ENCODE peak calls at places on chromosomes 12 and 14, in four cellular contexts. P, W, V and Q are unnamed samples.
A peak's percentile ranks its signal among the peaks of the same experiment; 100 is the strongest.

GRCh38 chr14:89489796-89490506 is 72.9 kb upstream of the FOXN3 start:
- DNase-seq in P (no peak), W (no peak), V (no peak), Q (peak; percentile 54)

GRCh38 chr12:94099191-94099983 is 49.0 kb upstream of the PLXNC1 start:
- DNase-seq in P (peak; percentile 8), W (no peak), V (no peak), Q (no peak)

GRCh38 chr14:71725802-71726638 is 206.2 kb upstream of the RGS6 start:
- DNase-seq in P (no peak), W (no peak), V (no peak), Q (peak; percentile 95)

GRCh38 chr14:80602931-80603330 is 338.6 kb downstream of the CEP128 start:
- DNase-seq in P (no peak), W (no peak), V (no peak), Q (no peak)

GRCh38 chr12:118553856-118554504 is 177.6 kb downstream of the SUDS3 start:
- DNase-seq in P (no peak), W (no peak), V (no peak), Q (no peak)

GRCh38 chr12:50620050-50620974 is 115.5 kb downstream of the DIP2B start:
- DNase-seq in P (no peak), W (peak; percentile 57), V (no peak), Q (peak; percentile 94)

GRCh38 chr12:132450391-132451171 is 39.4 kb upstream of the FBRSL1 start:
- DNase-seq in P (no peak), W (no peak), V (no peak), Q (no peak)

GRCh38 chr12:95788637-95789036 is 1.9 kb downstream of the NTN4 start:
- DNase-seq in P (peak; percentile 77), W (no peak), V (no peak), Q (peak; percentile 62)

GRCh38 chr12:132806857-132807256 is 21.8 kb downstream of the GOLGA3 start:
- DNase-seq in P (no peak), W (no peak), V (no peak), Q (peak; percentile 15)

GRCh38 chr12:50589650-50590435 is 85.1 kb downstream of the DIP2B start:
- DNase-seq in P (peak; percentile 63), W (no peak), V (no peak), Q (peak; percentile 91)

GRCh38 chr12:51863921-51864700 is 15.6 kb upstream of the FIGNL2 start:
- DNase-seq in P (no peak), W (peak; percentile 86), V (peak; percentile 35), Q (peak; percentile 27)

GRCh38 chr12:23028158-23028802 is 403.3 kb downstream of the ETNK1 start:
- DNase-seq in P (no peak), W (no peak), V (no peak), Q (no peak)

GRCh38 chr12:65335021-65335714 is 56.7 kb downstream of the MSRB3 start:
- DNase-seq in P (peak; percentile 40), W (no peak), V (peak; percentile 86), Q (peak; percentile 85)

GRCh38 chr12:13179159-13180074 is 17.1 kb upstream of the EMP1 start:
- DNase-seq in P (no peak), W (peak; percentile 81), V (no peak), Q (peak; percentile 86)

GRCh38 chr12:29216266-29216665 is 67.2 kb downstream of the FAR2 start:
- DNase-seq in P (no peak), W (no peak), V (no peak), Q (no peak)

GRCh38 chr12:109433618-109434017 is 43.5 kb downstream of the KCTD10 start:
- DNase-seq in P (no peak), W (peak; percentile 30), V (no peak), Q (peak; percentile 29)

GRCh38 chr12:57866308-57867019 is 19.9 kb upstream of the CTDSP2 start:
- DNase-seq in P (no peak), W (no peak), V (no peak), Q (no peak)

GRCh38 chr12:49389092-49389703 is 21.9 kb downstream of the SPATS2 start:
- DNase-seq in P (no peak), W (peak; percentile 11), V (no peak), Q (no peak)

GRCh38 chr12:46549527-46550265 is 177.1 kb upstream of the SLC38A2 start:
- DNase-seq in P (peak; percentile 61), W (no peak), V (no peak), Q (peak; percentile 90)

GRCh38 chr12:24922109-24922508 is 26.8 kb downstream of the BCAT1 start:
- DNase-seq in P (peak; percentile 56), W (no peak), V (no peak), Q (no peak)

GRCh38 chr12:84034891-84035290 is 877.7 kb downstream of the SLC6A15 start:
- DNase-seq in P (no peak), W (no peak), V (no peak), Q (no peak)

GRCh38 chr14:97458302-97459137 is 661.3 kb downstream of the VRK1 start:
- DNase-seq in P (no peak), W (peak; percentile 21), V (no peak), Q (no peak)

GRCh38 chr12:129607293-129607692 is 296.5 kb downstream of the TMEM132D start:
- DNase-seq in P (no peak), W (peak; percentile 5), V (no peak), Q (no peak)

GRCh38 chr12:42744539-42745156 is 155.1 kb upstream of the PRICKLE1 start:
- DNase-seq in P (no peak), W (no peak), V (no peak), Q (peak; percentile 63)

GRCh38 chr12:2925322-2925995 is 33.7 kb upstream of the TEAD4 start:
- DNase-seq in P (no peak), W (no peak), V (no peak), Q (peak; percentile 68)

GRCh38 chr12:116303929-116304328 is 26.4 kb upstream of the MED13L start:
- DNase-seq in P (no peak), W (no peak), V (no peak), Q (peak; percentile 74)

GRCh38 chr14:59150990-59151389 is 37.5 kb upstream of the DAAM1 start:
- DNase-seq in P (no peak), W (no peak), V (no peak), Q (no peak)

GRCh38 chr14:20179880-20180279 is 10.8 kb upstream of the OR11G2 start:
- DNase-seq in P (no peak), W (no peak), V (no peak), Q (no peak)
- H3K9me3 ChIP-seq in P (peaks cover 7% of the 10 kb centered on the region), W (no peaks in the 10 kb centered on the region), V (no peaks in the 10 kb centered on the region), Q (no peaks in the 10 kb centered on the region)

GRCh38 chr14:74834682-74835392 is 41.1 kb downstream of the PROX2 start:
- DNase-seq in P (peak; percentile 46), W (no peak), V (no peak), Q (peak; percentile 18)

GRCh38 chr14:74836251-74836957 is 39.5 kb downstream of the PROX2 start:
- DNase-seq in P (no peak), W (no peak), V (no peak), Q (peak; percentile 34)

GRCh38 chr14:74835607-74836250 is 40.2 kb downstream of the PROX2 start:
- DNase-seq in P (no peak), W (no peak), V (no peak), Q (no peak)

GRCh38 chr14:74840603-74841030 is 35.3 kb downstream of the PROX2 start:
- DNase-seq in P (no peak), W (no peak), V (no peak), Q (no peak)

GRCh38 chr14:74838141-74838540 is 37.8 kb downstream of the PROX2 start:
- DNase-seq in P (no peak), W (no peak), V (no peak), Q (no peak)
- H3K27ac ChIP-seq in P (no peak overlapping the region), W (no peak overlapping the region), V (no peak overlapping the region), Q (no peak overlapping the region)

GRCh38 chr14:104203071-104203425 is 64.7 kb downstream of the KIF26A start:
- DNase-seq in P (no peak), W (no peak), V (no peak), Q (no peak)
- H3K9me3 ChIP-seq in P (no peaks in the 10 kb centered on the region), W (no peaks in the 10 kb centered on the region), V (no peaks in the 10 kb centered on the region), Q (no peaks in the 10 kb centered on the region)

GRCh38 chr14:69226178-69226577 is 33.8 kb upstream of the GALNT16 start:
- DNase-seq in P (peak; percentile 92), W (peak; percentile 65), V (no peak), Q (no peak)
- H3K27ac ChIP-seq in P (peak overlapping the region; percentile 47), W (peak overlapping the region; percentile 90), V (no peak overlapping the region), Q (no peak overlapping the region)